ENCODE peak calls at places on chromosome 7, in five cellular contexts. E, V, B, N and U are unnamed samples.
A peak's percentile ranks its signal among the peaks of the same experiment; 100 is the strongest.

GRCh38 chr7:148697256-148697841 is 1.4 kb upstream of the CUL1 start:
- DNase-seq in E (no peak), V (no peak), B (no peak), N (peak; percentile 50), U (peak; percentile 63)

GRCh38 chr7:76426246-76426645 is 1.5 kb downstream of the ZP3 start:
- DNase-seq in E (no peak), V (no peak), B (no peak), N (no peak), U (no peak)

GRCh38 chr7:141640239-141640840 is 61.6 kb downstream of the DENND11 start:
- DNase-seq in E (no peak), V (no peak), B (no peak), N (no peak), U (peak; percentile 6)

GRCh38 chr7:148747274-148747673 is 48.6 kb downstream of the CUL1 start:
- DNase-seq in E (peak; percentile 92), V (peak; percentile 59), B (no peak), N (no peak), U (no peak)

GRCh38 chr7:116809636-116810266 is 52.6 kb upstream of the CAPZA2 start:
- DNase-seq in E (no peak), V (no peak), B (peak; percentile 48), N (peak; percentile 69), U (peak; percentile 77)

GRCh38 chr7:45456747-45457146 is 117.4 kb upstream of the ADCY1 start:
- DNase-seq in E (no peak), V (no peak), B (no peak), N (no peak), U (no peak)

GRCh38 chr7:7181519-7182155 is 707 bp upstream of the C1GALT1 start:
- DNase-seq in E (peak; percentile 66), V (peak; percentile 34), B (peak; percentile 24), N (no peak), U (peak; percentile 28)

GRCh38 chr7:142876991-142877910 is 8.3 kb downstream of the TRPV6 start:
- DNase-seq in E (no peak), V (no peak), B (no peak), N (no peak), U (no peak)

GRCh38 chr7:749121-749520 is 22.0 kb upstream of the PRKAR1B start:
- DNase-seq in E (no peak), V (no peak), B (no peak), N (no peak), U (no peak)

GRCh38 chr7:96347471-96347870 is 25.6 kb upstream of the SLC25A13 start:
- DNase-seq in E (no peak), V (no peak), B (no peak), N (no peak), U (no peak)

GRCh38 chr7:93836111-93836510 is 54.4 kb downstream of the TFPI2 start:
- DNase-seq in E (no peak), V (no peak), B (no peak), N (peak; percentile 4), U (no peak)

GRCh38 chr7:159218216-159219006 is 73.7 kb upstream of the VIPR2 start:
- DNase-seq in E (no peak), V (peak; percentile 10), B (no peak), N (no peak), U (no peak)

GRCh38 chr7:135980665-135981180 is 3.6 kb upstream of the MTPN start:
- DNase-seq in E (no peak), V (no peak), B (no peak), N (peak; percentile 75), U (peak; percentile 39)

GRCh38 chr7:118076564-118076963 is 107.4 kb upstream of the LSM8 start:
- DNase-seq in E (no peak), V (no peak), B (no peak), N (no peak), U (no peak)

GRCh38 chr7:33145174-33145573 is 15.8 kb downstream of the BBS9 start:
- DNase-seq in E (no peak), V (no peak), B (no peak), N (no peak), U (no peak)

GRCh38 chr7:88322151-88322550 is 15.5 kb upstream of the STEAP4 start:
- DNase-seq in E (no peak), V (no peak), B (no peak), N (no peak), U (no peak)

GRCh38 chr7:96248405-96248804 is 73.5 kb downstream of the SLC25A13 start:
- DNase-seq in E (no peak), V (no peak), B (no peak), N (no peak), U (no peak)

GRCh38 chr7:15130666-15131541 is 228.4 kb upstream of the DGKB start:
- DNase-seq in E (no peak), V (no peak), B (no peak), N (peak; percentile 62), U (peak; percentile 58)

GRCh38 chr7:84490661-84491060 is 296.1 kb upstream of the SEMA3A start:
- DNase-seq in E (no peak), V (peak; percentile 1), B (no peak), N (no peak), U (no peak)

GRCh38 chr7:86644282-86645173 is 819 bp downstream of the GRM3 start:
- DNase-seq in E (peak; percentile 65), V (no peak), B (peak; percentile 47), N (no peak), U (no peak)

GRCh38 chr7:143384741-143385631 is 3.8 kb downstream of the ZYX start:
- DNase-seq in E (peak; percentile 31), V (no peak), B (no peak), N (no peak), U (no peak)

GRCh38 chr7:140526214-140526613 is 46.9 kb upstream of the MKRN1 start:
- DNase-seq in E (peak; percentile 51), V (no peak), B (no peak), N (no peak), U (no peak)

GRCh38 chr7:114293289-114294012 is 121.2 kb upstream of the FOXP2 start:
- DNase-seq in E (no peak), V (no peak), B (no peak), N (no peak), U (no peak)

GRCh38 chr7:128858380-128859231 is 4.0 kb upstream of the ATP6V1F start:
- DNase-seq in E (no peak), V (no peak), B (no peak), N (no peak), U (no peak)

GRCh38 chr7:81025360-81025759 is 106.5 kb upstream of the SEMA3C start:
- DNase-seq in E (no peak), V (no peak), B (no peak), N (no peak), U (no peak)

GRCh38 chr7:131900785-131901287 is 344.4 kb upstream of the PODXL start:
- DNase-seq in E (no peak), V (no peak), B (no peak), N (no peak), U (no peak)

GRCh38 chr7:449249-450019 is 70.2 kb downstream of the PDGFA start:
- DNase-seq in E (no peak), V (no peak), B (no peak), N (no peak), U (no peak)

GRCh38 chr7:86407291-86407690 is 236.4 kb upstream of the GRM3 start:
- DNase-seq in E (no peak), V (no peak), B (peak; percentile 1), N (no peak), U (no peak)

GRCh38 chr7:96901822-96902412 is 103.4 kb upstream of the DLX6 start:
- DNase-seq in E (no peak), V (no peak), B (no peak), N (no peak), U (no peak)

GRCh38 chr7:691361-692045 is 35.0 kb upstream of the DNAAF5 start:
- DNase-seq in E (no peak), V (no peak), B (no peak), N (no peak), U (no peak)

GRCh38 chr7:155464183-155464582 is 6.3 kb downstream of the EN2 start:
- DNase-seq in E (no peak), V (no peak), B (no peak), N (no peak), U (no peak)

GRCh38 chr7:94769726-94770125 is 113.8 kb upstream of the SGCE start:
- DNase-seq in E (no peak), V (no peak), B (no peak), N (no peak), U (no peak)

GRCh38 chr7:139043823-139044812 is 8.3 kb upstream of the ZC3HAV1L start:
- DNase-seq in E (no peak), V (peak; percentile 14), B (no peak), N (peak; percentile 79), U (peak; percentile 44)
- H3K27ac ChIP-seq in E (no peak overlapping the region), V (no peak overlapping the region), B (no peak overlapping the region), N (no peak overlapping the region), U (no peak overlapping the region)

GRCh38 chr7:43458746-43459337 is 124.1 kb upstream of the STK17A start:
- DNase-seq in E (no peak), V (no peak), B (no peak), N (no peak), U (no peak)

GRCh38 chr7:43450894-43451293 is 132.0 kb upstream of the STK17A start:
- DNase-seq in E (no peak), V (no peak), B (no peak), N (no peak), U (no peak)

GRCh38 chr7:43456200-43456599 is 126.7 kb upstream of the STK17A start:
- DNase-seq in E (no peak), V (no peak), B (no peak), N (no peak), U (no peak)

GRCh38 chr7:43458330-43458729 is 124.6 kb upstream of the STK17A start:
- DNase-seq in E (no peak), V (peak; percentile 19), B (no peak), N (no peak), U (no peak)

GRCh38 chr7:43454936-43455518 is 127.9 kb upstream of the STK17A start:
- DNase-seq in E (no peak), V (no peak), B (peak; percentile 49), N (peak; percentile 56), U (peak; percentile 42)
- H2BK5ac ChIP-seq in E (no peak overlapping the region), V (no peak overlapping the region), B (no peak overlapping the region), N (no peak overlapping the region), U (no peak overlapping the region)

GRCh38 chr7:83210459-83210858 is 47.8 kb upstream of the PCLO start:
- DNase-seq in E (no peak), V (no peak), B (no peak), N (no peak), U (no peak)

GRCh38 chr7:83211685-83212084 is 49.0 kb upstream of the PCLO start:
- DNase-seq in E (no peak), V (no peak), B (no peak), N (no peak), U (no peak)

GRCh38 chr7:83212883-83213282 is 50.2 kb upstream of the PCLO start:
- DNase-seq in E (no peak), V (no peak), B (no peak), N (no peak), U (no peak)
- H2AFZ ChIP-seq in E (peak overlapping the region; percentile 56), V (no peak overlapping the region), B (no peak overlapping the region), N (no peak overlapping the region), U (no peak overlapping the region)

DNA sequence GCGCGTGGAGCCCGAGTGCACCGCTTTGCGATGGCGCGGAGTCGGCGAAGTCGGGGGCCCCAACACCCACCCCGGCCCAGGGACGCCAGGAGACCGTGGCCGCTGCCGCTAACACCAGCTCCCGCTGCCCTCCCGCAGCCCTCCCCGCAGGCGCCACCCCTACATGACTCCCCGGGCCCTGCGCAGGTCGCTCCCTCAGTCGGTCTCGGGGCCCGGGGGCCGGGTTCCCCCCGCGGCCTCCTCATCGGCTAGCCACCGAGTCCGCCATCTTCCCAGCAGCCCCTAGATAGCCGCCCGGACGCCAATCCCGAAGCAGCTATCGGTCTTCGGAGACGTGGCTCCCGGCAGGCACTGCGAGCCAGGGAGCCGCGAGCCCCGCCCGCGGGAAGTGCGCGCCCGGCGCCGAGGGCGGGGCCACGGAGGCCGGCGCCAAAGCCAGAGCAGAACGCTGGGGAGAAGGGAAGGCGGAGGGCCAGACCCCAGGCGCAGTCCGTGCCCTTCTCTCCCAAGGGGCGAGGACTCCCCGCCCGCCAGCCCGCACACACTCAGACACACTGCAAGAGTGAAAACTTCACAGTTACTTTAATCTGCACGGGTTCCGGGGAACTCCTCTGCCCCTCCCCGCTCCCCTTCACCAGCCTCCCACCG is at the start of gene FASTK:
- DNase-seq in E (peak; percentile 90), V (peak; percentile 87), B (peak; percentile 89), N (peak; percentile 93), U (peak; percentile 88)
- H3K27ac ChIP-seq in E (no peak within 1 kb of the TSS), V (peak within 1 kb of the TSS; percentile 86), B (peak within 1 kb of the TSS; percentile 61), N (peak within 1 kb of the TSS; percentile 72), U (peak within 1 kb of the TSS; percentile 84)